ENCODE peak calls at places on chromosome 17, in ten cellular contexts. One of them, this sample, is unnamed.

GRCh38 chr17:17515921-17516295 is 19.7 kb upstream of the RASD1 start:
- DNase-seq in AG09319: no peak
- DNase-seq in NCI-H1417: no peak
- DNase-seq in GM23338: no peak
- DNase-seq in neuronal stem cell: no peak
- DNase-seq in RWPE1: no peak
- DNase-seq in hepatocyte: no peak
- DNase-seq in NCI-H2029: no peak
- DNase-seq in heart right ventricle: no peak
- DNase-seq in bronchial epithelial cell: peak; percentile 44
- DNase-seq in this sample: peak; percentile 36

GRCh38 chr17:30095507-30096244 is 20.9 kb upstream of the NSRP1 start:
- DNase-seq in AG09319: peak; percentile 34
- DNase-seq in NCI-H1417: peak; percentile 26
- DNase-seq in GM23338: peak; percentile 76
- DNase-seq in neuronal stem cell: peak; percentile 44
- DNase-seq in RWPE1: peak; percentile 64
- DNase-seq in hepatocyte: peak; percentile 71
- DNase-seq in NCI-H2029: no peak
- DNase-seq in heart right ventricle: no peak
- DNase-seq in bronchial epithelial cell: peak; percentile 83
- DNase-seq in this sample: peak; percentile 79

GRCh38 chr17:76557368-76558209 is 17.7 kb downstream of the PRCD start:
- DNase-seq in AG09319: peak; percentile 93
- DNase-seq in NCI-H1417: peak; percentile 98
- DNase-seq in GM23338: peak; percentile 99
- DNase-seq in neuronal stem cell: peak; percentile 95
- DNase-seq in RWPE1: peak; percentile 83
- DNase-seq in hepatocyte: peak; percentile 97
- DNase-seq in NCI-H2029: peak; percentile 88
- DNase-seq in heart right ventricle: peak; percentile 91
- DNase-seq in bronchial epithelial cell: peak; percentile 85
- DNase-seq in this sample: peak; percentile 96

GRCh38 chr17:44523672-44523972 is 20.4 kb upstream of the GPATCH8 start:
- DNase-seq in AG09319: no peak
- DNase-seq in NCI-H1417: no peak
- DNase-seq in GM23338: no peak
- DNase-seq in neuronal stem cell: no peak
- DNase-seq in RWPE1: no peak
- DNase-seq in hepatocyte: no peak
- DNase-seq in NCI-H2029: no peak
- DNase-seq in heart right ventricle: no peak
- DNase-seq in bronchial epithelial cell: no peak
- DNase-seq in this sample: no peak

GRCh38 chr17:7881655-7882054 is 6.9 kb upstream of the CHD3 start:
- DNase-seq in AG09319: no peak
- DNase-seq in NCI-H1417: peak; percentile 35
- DNase-seq in GM23338: no peak
- DNase-seq in neuronal stem cell: no peak
- DNase-seq in RWPE1: no peak
- DNase-seq in hepatocyte: peak; percentile 32
- DNase-seq in NCI-H2029: peak; percentile 54
- DNase-seq in heart right ventricle: no peak
- DNase-seq in bronchial epithelial cell: no peak
- DNase-seq in this sample: no peak

GRCh38 chr17:34347063-34347462 is 9.2 kb upstream of the CCL13 start:
- DNase-seq in AG09319: no peak
- DNase-seq in NCI-H1417: no peak
- DNase-seq in GM23338: no peak
- DNase-seq in neuronal stem cell: no peak
- DNase-seq in RWPE1: no peak
- DNase-seq in hepatocyte: no peak
- DNase-seq in NCI-H2029: no peak
- DNase-seq in heart right ventricle: no peak
- DNase-seq in bronchial epithelial cell: no peak
- DNase-seq in this sample: no peak

GRCh38 chr17:2264023-2264860 is 39.3 kb downstream of the SMG6 start:
- DNase-seq in AG09319: no peak
- DNase-seq in NCI-H1417: no peak
- DNase-seq in GM23338: no peak
- DNase-seq in neuronal stem cell: no peak
- DNase-seq in RWPE1: no peak
- DNase-seq in hepatocyte: peak; percentile 24
- DNase-seq in NCI-H2029: no peak
- DNase-seq in heart right ventricle: no peak
- DNase-seq in bronchial epithelial cell: no peak
- DNase-seq in this sample: no peak

GRCh38 chr17:21125862-21126261 is 902 bp upstream of the DHRS7B start:
- DNase-seq in AG09319: no peak
- DNase-seq in NCI-H1417: no peak
- DNase-seq in GM23338: no peak
- DNase-seq in neuronal stem cell: no peak
- DNase-seq in RWPE1: no peak
- DNase-seq in hepatocyte: no peak
- DNase-seq in NCI-H2029: no peak
- DNase-seq in heart right ventricle: no peak
- DNase-seq in bronchial epithelial cell: no peak
- DNase-seq in this sample: no peak

GRCh38 chr17:64130559-64131001 is 636 bp upstream of the ERN1 start:
- DNase-seq in AG09319: no peak
- DNase-seq in NCI-H1417: no peak
- DNase-seq in GM23338: no peak
- DNase-seq in neuronal stem cell: no peak
- DNase-seq in RWPE1: no peak
- DNase-seq in hepatocyte: no peak
- DNase-seq in NCI-H2029: no peak
- DNase-seq in heart right ventricle: no peak
- DNase-seq in bronchial epithelial cell: peak; percentile 74
- DNase-seq in this sample: peak; percentile 63

GRCh38 chr17:77445908-77446535 is 305.3 kb downstream of the SEC14L1 start:
- DNase-seq in AG09319: no peak
- DNase-seq in NCI-H1417: no peak
- DNase-seq in GM23338: no peak
- DNase-seq in neuronal stem cell: no peak
- DNase-seq in RWPE1: no peak
- DNase-seq in hepatocyte: peak; percentile 78
- DNase-seq in NCI-H2029: no peak
- DNase-seq in heart right ventricle: no peak
- DNase-seq in bronchial epithelial cell: no peak
- DNase-seq in this sample: no peak

GRCh38 chr17:3771140-3771539 is 29.8 kb downstream of the ITGAE start:
- DNase-seq in AG09319: no peak
- DNase-seq in NCI-H1417: peak; percentile 5
- DNase-seq in GM23338: no peak
- DNase-seq in neuronal stem cell: no peak
- DNase-seq in RWPE1: no peak
- DNase-seq in hepatocyte: no peak
- DNase-seq in NCI-H2029: no peak
- DNase-seq in heart right ventricle: no peak
- DNase-seq in bronchial epithelial cell: no peak
- DNase-seq in this sample: no peak

GRCh38 chr17:32523017-32523680 is 36.4 kb downstream of the CDK5R1 start:
- DNase-seq in AG09319: no peak
- DNase-seq in NCI-H1417: no peak
- DNase-seq in GM23338: peak; percentile 51
- DNase-seq in neuronal stem cell: no peak
- DNase-seq in RWPE1: no peak
- DNase-seq in hepatocyte: no peak
- DNase-seq in NCI-H2029: no peak
- DNase-seq in heart right ventricle: no peak
- DNase-seq in bronchial epithelial cell: no peak
- DNase-seq in this sample: no peak

GRCh38 chr17:49505854-49506253 is 10.8 kb downstream of the NGFR start:
- DNase-seq in AG09319: no peak
- DNase-seq in NCI-H1417: no peak
- DNase-seq in GM23338: peak; percentile 31
- DNase-seq in neuronal stem cell: no peak
- DNase-seq in RWPE1: no peak
- DNase-seq in hepatocyte: no peak
- DNase-seq in NCI-H2029: no peak
- DNase-seq in heart right ventricle: peak; percentile 36
- DNase-seq in bronchial epithelial cell: no peak
- DNase-seq in this sample: no peak

GRCh38 chr17:8470447-8471047 is 34.9 kb downstream of the NDEL1 start:
- DNase-seq in AG09319: no peak
- DNase-seq in NCI-H1417: no peak
- DNase-seq in GM23338: no peak
- DNase-seq in neuronal stem cell: no peak
- DNase-seq in RWPE1: peak; percentile 24
- DNase-seq in hepatocyte: no peak
- DNase-seq in NCI-H2029: peak; percentile 54
- DNase-seq in heart right ventricle: peak; percentile 72
- DNase-seq in bronchial epithelial cell: no peak
- DNase-seq in this sample: no peak

GRCh38 chr17:68054296-68054900 is 18.9 kb downstream of the KPNA2 start:
- DNase-seq in AG09319: no peak
- DNase-seq in NCI-H1417: no peak
- DNase-seq in GM23338: no peak
- DNase-seq in neuronal stem cell: no peak
- DNase-seq in RWPE1: no peak
- DNase-seq in hepatocyte: no peak
- DNase-seq in NCI-H2029: no peak
- DNase-seq in heart right ventricle: no peak
- DNase-seq in bronchial epithelial cell: peak; percentile 29
- DNase-seq in this sample: peak; percentile 53

GRCh38 chr17:13544292-13544691 is 57.4 kb downstream of the HS3ST3A1 start:
- DNase-seq in AG09319: peak; percentile 71
- DNase-seq in NCI-H1417: no peak
- DNase-seq in GM23338: no peak
- DNase-seq in neuronal stem cell: no peak
- DNase-seq in RWPE1: peak; percentile 71
- DNase-seq in hepatocyte: peak; percentile 69
- DNase-seq in NCI-H2029: no peak
- DNase-seq in heart right ventricle: no peak
- DNase-seq in bronchial epithelial cell: peak; percentile 26
- DNase-seq in this sample: peak; percentile 0

GRCh38 chr17:75270218-75270965 is 639 bp downstream of the MIF4GD start:
- DNase-seq in AG09319: no peak
- DNase-seq in NCI-H1417: peak; percentile 71
- DNase-seq in GM23338: peak; percentile 80
- DNase-seq in neuronal stem cell: peak; percentile 50
- DNase-seq in RWPE1: peak; percentile 74
- DNase-seq in hepatocyte: peak; percentile 88
- DNase-seq in NCI-H2029: peak; percentile 29
- DNase-seq in heart right ventricle: peak; percentile 69
- DNase-seq in bronchial epithelial cell: peak; percentile 71
- DNase-seq in this sample: peak; percentile 82

GRCh38 chr17:18027280-18027679 is 11.7 kb downstream of the ATPAF2 start:
- DNase-seq in AG09319: no peak
- DNase-seq in NCI-H1417: no peak
- DNase-seq in GM23338: no peak
- DNase-seq in neuronal stem cell: no peak
- DNase-seq in RWPE1: no peak
- DNase-seq in hepatocyte: no peak
- DNase-seq in NCI-H2029: peak; percentile 66
- DNase-seq in heart right ventricle: no peak
- DNase-seq in bronchial epithelial cell: no peak
- DNase-seq in this sample: no peak

GRCh38 chr17:39461911-39462641 is 790 bp downstream of the CDK12 start:
- DNase-seq in AG09319: no peak
- DNase-seq in NCI-H1417: peak; percentile 41
- DNase-seq in GM23338: peak; percentile 36
- DNase-seq in neuronal stem cell: no peak
- DNase-seq in RWPE1: peak; percentile 83
- DNase-seq in hepatocyte: no peak
- DNase-seq in NCI-H2029: peak; percentile 2
- DNase-seq in heart right ventricle: peak; percentile 61
- DNase-seq in bronchial epithelial cell: peak; percentile 42
- DNase-seq in this sample: no peak

GRCh38 chr17:76539631-76540271 is at the start of gene PRCD:
- DNase-seq in AG09319: no peak
- DNase-seq in NCI-H1417: no peak
- DNase-seq in GM23338: peak; percentile 66
- DNase-seq in neuronal stem cell: no peak
- DNase-seq in RWPE1: no peak
- DNase-seq in hepatocyte: peak; percentile 3
- DNase-seq in NCI-H2029: no peak
- DNase-seq in heart right ventricle: no peak
- DNase-seq in bronchial epithelial cell: no peak
- DNase-seq in this sample: no peak

GRCh38 chr17:78224226-78225087 is 7.0 kb upstream of the TMEM235 start:
- DNase-seq in AG09319: no peak
- DNase-seq in NCI-H1417: no peak
- DNase-seq in GM23338: no peak
- DNase-seq in neuronal stem cell: no peak
- DNase-seq in RWPE1: no peak
- DNase-seq in hepatocyte: no peak
- DNase-seq in NCI-H2029: no peak
- DNase-seq in heart right ventricle: no peak
- DNase-seq in bronchial epithelial cell: no peak
- DNase-seq in this sample: no peak

GRCh38 chr17:48505788-48506187 is 25.0 kb downstream of the HOXB1 start:
- DNase-seq in AG09319: no peak
- DNase-seq in NCI-H1417: peak; percentile 70
- DNase-seq in GM23338: no peak
- DNase-seq in neuronal stem cell: no peak
- DNase-seq in RWPE1: peak; percentile 41
- DNase-seq in hepatocyte: peak; percentile 65
- DNase-seq in NCI-H2029: peak; percentile 98
- DNase-seq in heart right ventricle: no peak
- DNase-seq in bronchial epithelial cell: peak; percentile 75
- DNase-seq in this sample: peak; percentile 82

GRCh38 chr17:16297367-16298139 is 55.7 kb downstream of the CENPV start:
- DNase-seq in AG09319: no peak
- DNase-seq in NCI-H1417: no peak
- DNase-seq in GM23338: peak; percentile 31
- DNase-seq in neuronal stem cell: no peak
- DNase-seq in RWPE1: no peak
- DNase-seq in hepatocyte: peak; percentile 61
- DNase-seq in NCI-H2029: no peak
- DNase-seq in heart right ventricle: no peak
- DNase-seq in bronchial epithelial cell: no peak
- DNase-seq in this sample: no peak

GRCh38 chr17:4444782-4445473 is 11.2 kb downstream of the SPNS3 start:
- DNase-seq in AG09319: no peak
- DNase-seq in NCI-H1417: no peak
- DNase-seq in GM23338: no peak
- DNase-seq in neuronal stem cell: no peak
- DNase-seq in RWPE1: no peak
- DNase-seq in hepatocyte: no peak
- DNase-seq in NCI-H2029: peak; percentile 0
- DNase-seq in heart right ventricle: peak; percentile 71
- DNase-seq in bronchial epithelial cell: peak; percentile 39
- DNase-seq in this sample: peak; percentile 50

GRCh38 chr17:386145-386876 is 33.7 kb upstream of the RPH3AL start:
- DNase-seq in AG09319: no peak
- DNase-seq in NCI-H1417: peak; percentile 44
- DNase-seq in GM23338: peak; percentile 80
- DNase-seq in neuronal stem cell: peak; percentile 77
- DNase-seq in RWPE1: peak; percentile 78
- DNase-seq in hepatocyte: peak; percentile 87
- DNase-seq in NCI-H2029: no peak
- DNase-seq in heart right ventricle: peak; percentile 88
- DNase-seq in bronchial epithelial cell: no peak
- DNase-seq in this sample: peak; percentile 38

GRCh38 chr17:12627177-12627629 is 38.5 kb upstream of the MYOCD start:
- DNase-seq in AG09319: peak; percentile 61
- DNase-seq in NCI-H1417: no peak
- DNase-seq in GM23338: no peak
- DNase-seq in neuronal stem cell: no peak
- DNase-seq in RWPE1: peak; percentile 4
- DNase-seq in hepatocyte: peak; percentile 77
- DNase-seq in NCI-H2029: no peak
- DNase-seq in heart right ventricle: no peak
- DNase-seq in bronchial epithelial cell: peak; percentile 98
- DNase-seq in this sample: peak; percentile 88

GRCh38 chr17:77287432-77288068 is 146.8 kb downstream of the SEC14L1 start:
- DNase-seq in AG09319: no peak
- DNase-seq in NCI-H1417: no peak
- DNase-seq in GM23338: peak; percentile 49
- DNase-seq in neuronal stem cell: no peak
- DNase-seq in RWPE1: peak; percentile 79
- DNase-seq in hepatocyte: peak; percentile 69
- DNase-seq in NCI-H2029: peak; percentile 85
- DNase-seq in heart right ventricle: peak; percentile 54
- DNase-seq in bronchial epithelial cell: peak; percentile 75
- DNase-seq in this sample: peak; percentile 83